ENCODE peak calls at places on chromosomes 7 and 10, in ten cellular contexts. One of them, this sample, is unnamed.

GRCh38 chr10:113261806-113262205 is 291.0 kb upstream of the HABP2 start:
- DNase-seq in kidney tubule cell: no peak
- DNase-seq in iris pigment epithelial cell: no peak
- DNase-seq in T follicular helper cell: no peak
- DNase-seq in CD4-positive, CD25-positive, alpha-beta regulatory T cell: no peak
- DNase-seq in HEK293T: no peak
- DNase-seq in mesendoderm: no peak
- DNase-seq in ACHN: no peak
- DNase-seq in progenitor cell of endocrine pancreas: no peak
- DNase-seq in cardiac fibroblast: no peak
- DNase-seq in this sample: no peak

GRCh38 chr7:38781991-38782390 is 127.0 kb downstream of the VPS41 start:
- DNase-seq in kidney tubule cell: no peak
- DNase-seq in iris pigment epithelial cell: no peak
- DNase-seq in T follicular helper cell: no peak
- DNase-seq in CD4-positive, CD25-positive, alpha-beta regulatory T cell: no peak
- DNase-seq in HEK293T: no peak
- DNase-seq in mesendoderm: no peak
- DNase-seq in ACHN: no peak
- DNase-seq in progenitor cell of endocrine pancreas: no peak
- DNase-seq in cardiac fibroblast: no peak
- DNase-seq in this sample: no peak

GRCh38 chr7:11605749-11606148 is 226.2 kb downstream of the THSD7A start:
- DNase-seq in kidney tubule cell: no peak
- DNase-seq in iris pigment epithelial cell: no peak
- DNase-seq in T follicular helper cell: no peak
- DNase-seq in CD4-positive, CD25-positive, alpha-beta regulatory T cell: no peak
- DNase-seq in HEK293T: no peak
- DNase-seq in mesendoderm: no peak
- DNase-seq in ACHN: no peak
- DNase-seq in progenitor cell of endocrine pancreas: no peak
- DNase-seq in cardiac fibroblast: no peak
- DNase-seq in this sample: no peak

GRCh38 chr10:35795131-35795819 is 153.2 kb upstream of the FZD8 start:
- DNase-seq in kidney tubule cell: peak
- DNase-seq in iris pigment epithelial cell: peak
- DNase-seq in T follicular helper cell: no peak
- DNase-seq in CD4-positive, CD25-positive, alpha-beta regulatory T cell: no peak
- DNase-seq in HEK293T: no peak
- DNase-seq in mesendoderm: no peak
- DNase-seq in ACHN: no peak
- DNase-seq in progenitor cell of endocrine pancreas: no peak
- DNase-seq in cardiac fibroblast: peak
- DNase-seq in this sample: no peak

GRCh38 chr10:33114451-33114944 is 156.5 kb upstream of the ITGB1 start:
- DNase-seq in kidney tubule cell: peak
- DNase-seq in iris pigment epithelial cell: peak
- DNase-seq in T follicular helper cell: no peak
- DNase-seq in CD4-positive, CD25-positive, alpha-beta regulatory T cell: no peak
- DNase-seq in HEK293T: no peak
- DNase-seq in mesendoderm: no peak
- DNase-seq in ACHN: no peak
- DNase-seq in progenitor cell of endocrine pancreas: no peak
- DNase-seq in cardiac fibroblast: peak
- DNase-seq in this sample: no peak

GRCh38 chr7:76149847-76150691 is 51.6 kb upstream of the SRRM3 start:
- DNase-seq in kidney tubule cell: no peak
- DNase-seq in iris pigment epithelial cell: no peak
- DNase-seq in T follicular helper cell: no peak
- DNase-seq in CD4-positive, CD25-positive, alpha-beta regulatory T cell: no peak
- DNase-seq in HEK293T: no peak
- DNase-seq in mesendoderm: no peak
- DNase-seq in ACHN: no peak
- DNase-seq in progenitor cell of endocrine pancreas: no peak
- DNase-seq in cardiac fibroblast: no peak
- DNase-seq in this sample: no peak

GRCh38 chr10:59047957-59048618 is 128.4 kb upstream of the PHYHIPL start:
- DNase-seq in kidney tubule cell: no peak
- DNase-seq in iris pigment epithelial cell: no peak
- DNase-seq in T follicular helper cell: no peak
- DNase-seq in CD4-positive, CD25-positive, alpha-beta regulatory T cell: no peak
- DNase-seq in HEK293T: no peak
- DNase-seq in mesendoderm: no peak
- DNase-seq in ACHN: no peak
- DNase-seq in progenitor cell of endocrine pancreas: no peak
- DNase-seq in cardiac fibroblast: no peak
- DNase-seq in this sample: no peak

GRCh38 chr7:25014735-25015134 is 34.8 kb upstream of the OSBPL3 start:
- DNase-seq in kidney tubule cell: no peak
- DNase-seq in iris pigment epithelial cell: peak
- DNase-seq in T follicular helper cell: no peak
- DNase-seq in CD4-positive, CD25-positive, alpha-beta regulatory T cell: no peak
- DNase-seq in HEK293T: no peak
- DNase-seq in mesendoderm: no peak
- DNase-seq in ACHN: no peak
- DNase-seq in progenitor cell of endocrine pancreas: no peak
- DNase-seq in cardiac fibroblast: peak
- DNase-seq in this sample: no peak

GRCh38 chr7:23713285-23714235 is 3.5 kb downstream of the STK31 start:
- DNase-seq in kidney tubule cell: peak
- DNase-seq in iris pigment epithelial cell: peak
- DNase-seq in T follicular helper cell: no peak
- DNase-seq in CD4-positive, CD25-positive, alpha-beta regulatory T cell: no peak
- DNase-seq in HEK293T: no peak
- DNase-seq in mesendoderm: no peak
- DNase-seq in ACHN: peak
- DNase-seq in progenitor cell of endocrine pancreas: no peak
- DNase-seq in cardiac fibroblast: peak
- DNase-seq in this sample: no peak

GRCh38 chr10:103353281-103353680 is 2.3 kb upstream of the PCGF6 start:
- DNase-seq in kidney tubule cell: no peak
- DNase-seq in iris pigment epithelial cell: peak
- DNase-seq in T follicular helper cell: no peak
- DNase-seq in CD4-positive, CD25-positive, alpha-beta regulatory T cell: no peak
- DNase-seq in HEK293T: peak
- DNase-seq in mesendoderm: peak
- DNase-seq in ACHN: no peak
- DNase-seq in progenitor cell of endocrine pancreas: no peak
- DNase-seq in cardiac fibroblast: peak
- DNase-seq in this sample: no peak